ENCODE peak calls at places on chromosomes 3 and 15, in six cellular contexts. Z is OCI-LY7; Q is CD8-positive, alpha-beta T cell; N is adrenal gland; Y is CD4-positive, CD25-positive, alpha-beta regulatory T cell; M is prostate gland. O is an unnamed sample. For H3K36me3, the result is how much of the 10 kb centered on the place peaks cover.

GRCh38 chr3:142489572-142490323 is 41.9 kb upstream of the XRN1 start:
- DNase-seq in Z (no peak), Q (no peak), N (no peak), Y (no peak), M (peak), O (no peak)

GRCh38 chr15:78878356-78878755 is 5.7 kb downstream of the MORF4L1 start:
- DNase-seq in Z (no peak), Q (no peak), N (no peak), Y (no peak), M (no peak), O (no peak)

GRCh38 chr3:177196473-177197040 is 725 bp downstream of the TBL1XR1 start:
- DNase-seq in Z (peak), Q (no peak), N (peak), Y (peak), M (no peak), O (no peak)

GRCh38 chr3:64259646-64260045 is 34.4 kb upstream of the PRICKLE2 start:
- DNase-seq in Z (no peak), Q (no peak), N (no peak), Y (no peak), M (no peak), O (peak)

GRCh38 chr3:116691041-116691440 is 18.5 kb upstream of the TUSC7 start:
- DNase-seq in Z (no peak), Q (no peak), N (no peak), Y (no peak), M (no peak), O (no peak)

GRCh38 chr3:20185733-20186599 is at the start of gene SGO1:
- DNase-seq in Z (peak), Q (peak), N (peak), Y (peak), M (peak), O (peak)

GRCh38 chr3:25910997-25911396 is 121.1 kb downstream of the OXSM start:
- DNase-seq in Z (peak), Q (peak), N (peak), Y (peak), M (no peak), O (no peak)

GRCh38 chr3:135762188-135762853 is 203.2 kb upstream of the PPP2R3A start:
- DNase-seq in Z (no peak), Q (no peak), N (no peak), Y (no peak), M (no peak), O (no peak)

GRCh38 chr3:45199837-45200648 is 26.0 kb downstream of the TMEM158 start:
- DNase-seq in Z (no peak), Q (no peak), N (peak), Y (no peak), M (peak), O (peak)

GRCh38 chr3:146221276-146221675 is 29.6 kb downstream of the PLSCR4 start:
- DNase-seq in Z (no peak), Q (no peak), N (no peak), Y (no peak), M (no peak), O (no peak)

GRCh38 chr3:107426223-107426622 is 49.0 kb downstream of the CCDC54 start:
- DNase-seq in Z (no peak), Q (no peak), N (no peak), Y (no peak), M (no peak), O (no peak)

GRCh38 chr3:133075027-133075426 is 36.8 kb downstream of the TMEM108 start:
- DNase-seq in Z (no peak), Q (no peak), N (no peak), Y (no peak), M (no peak), O (no peak)

GRCh38 chr15:35168464-35168863 is 83.4 kb upstream of the NANOGP8 start:
- DNase-seq in Z (no peak), Q (no peak), N (no peak), Y (no peak), M (no peak), O (peak)

GRCh38 chr3:32510075-32510724 is 7.5 kb upstream of the CMTM6 start:
- DNase-seq in Z (peak), Q (peak), N (peak), Y (peak), M (peak), O (peak)

GRCh38 chr15:89794627-89795241 is 18.6 kb downstream of the MESP2 start:
- DNase-seq in Z (no peak), Q (no peak), N (no peak), Y (no peak), M (no peak), O (no peak)

GRCh38 chr3:56737001-56737400 is 53.9 kb upstream of the TASOR start:
- DNase-seq in Z (no peak), Q (no peak), N (no peak), Y (no peak), M (no peak), O (no peak)

GRCh38 chr3:55481918-55482495 is 5.1 kb downstream of the WNT5A start:
- DNase-seq in Z (no peak), Q (no peak), N (no peak), Y (no peak), M (no peak), O (no peak)

GRCh38 chr3:61409638-61410037 is 151.7 kb upstream of the PTPRG start:
- DNase-seq in Z (no peak), Q (no peak), N (no peak), Y (no peak), M (no peak), O (no peak)

GRCh38 chr3:29144807-29145206 is 136.1 kb upstream of the RBMS3 start:
- DNase-seq in Z (no peak), Q (no peak), N (peak), Y (no peak), M (peak), O (peak)

GRCh38 chr3:39107056-39107873 is at the start of the genes GORASP1 and TTC21A:
- DNase-seq in Z (peak), Q (peak), N (peak), Y (peak), M (peak), O (peak)

GRCh38 chr3:46559030-46559704 is 6.9 kb downstream of the LRRC2 start:
- DNase-seq in Z (no peak), Q (no peak), N (no peak), Y (no peak), M (no peak), O (no peak)

GRCh38 chr3:42581709-42582473 is at the start of gene SEC22C:
- DNase-seq in Z (peak), Q (peak), N (peak), Y (peak), M (peak), O (peak)

GRCh38 chr3:58038675-58039302 is 30.6 kb downstream of the FLNB start:
- DNase-seq in Z (no peak), Q (no peak), N (no peak), Y (no peak), M (no peak), O (no peak)

GRCh38 chr3:179716811-179717210 is 64.0 kb downstream of the USP13 start:
- DNase-seq in Z (no peak), Q (no peak), N (no peak), Y (no peak), M (no peak), O (peak)

GRCh38 chr15:64536244-64536836 is 76.0 kb downstream of the ZNF609 start:
- DNase-seq in Z (no peak), Q (no peak), N (no peak), Y (no peak), M (no peak), O (peak)

GRCh38 chr3:72100626-72101187 is 315.8 kb upstream of the PROK2 start:
- DNase-seq in Z (peak), Q (peak), N (peak), Y (peak), M (peak), O (no peak)

GRCh38 chr3:47434849-47435248 is 40.9 kb downstream of the SCAP start:
- DNase-seq in Z (no peak), Q (no peak), N (no peak), Y (no peak), M (no peak), O (no peak)

GRCh38 chr3:70811880-70812279 is 499.4 kb upstream of the MDFIC2 start:
- DNase-seq in Z (no peak), Q (no peak), N (no peak), Y (no peak), M (no peak), O (peak)

GRCh38 chr3:123469323-123469995 is 20.6 kb upstream of the ADCY5 start:
- DNase-seq in Z (no peak), Q (no peak), N (no peak), Y (no peak), M (no peak), O (no peak)

GRCh38 chr3:18902081-18902793 is 246.1 kb upstream of the KCNH8 start:
- DNase-seq in Z (no peak), Q (no peak), N (no peak), Y (no peak), M (no peak), O (no peak)

GRCh38 chr3:39990532-39990931 is 181.1 kb downstream of the MYRIP start:
- DNase-seq in Z (peak), Q (no peak), N (peak), Y (no peak), M (peak), O (no peak)

GRCh38 chr3:33113772-33114621 is at the start of gene CRTAP:
- DNase-seq in Z (peak), Q (peak), N (peak), Y (peak), M (peak), O (peak)

GRCh38 chr3:14187059-14187458 is 8.4 kb downstream of the LSM3 start:
- DNase-seq in Z (no peak), Q (no peak), N (no peak), Y (no peak), M (no peak), O (no peak)
- H3K36me3 ChIP-seq in Z (half or more), Q (under half), N (under half), Y (under half), M (under half), O (under half)

DNA sequence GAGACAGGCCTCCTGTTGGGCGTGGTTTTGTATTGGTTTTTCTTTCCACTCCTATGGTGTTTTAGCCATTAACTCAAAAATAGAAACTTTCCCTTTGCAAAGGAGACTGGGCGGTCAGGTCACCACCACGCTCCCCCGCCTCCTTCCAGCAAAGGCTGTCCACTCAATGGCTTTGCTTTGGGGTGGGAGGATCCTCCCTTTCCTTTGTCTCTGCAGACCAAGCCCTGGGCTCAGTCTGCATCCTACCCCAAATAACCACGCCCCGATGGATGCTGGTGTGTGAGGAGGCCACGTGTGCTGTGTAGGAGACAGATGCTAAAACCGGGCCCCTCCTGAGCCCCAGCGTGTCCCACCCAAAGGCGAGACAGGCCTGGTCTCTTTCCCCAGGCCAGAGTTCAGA is 68.5 kb downstream of the GRIP2 start:
- DNase-seq in Z (no peak), Q (no peak), N (no peak), Y (no peak), M (no peak), O (no peak)
- H3K36me3 ChIP-seq in Z (half or more), Q (under half), N (under half), Y (half or more), M (under half), O (under half)

GRCh38 chr3:159818997-159819500 is 169.6 kb upstream of the IL12A start:
- DNase-seq in Z (no peak), Q (no peak), N (no peak), Y (no peak), M (no peak), O (no peak)

GRCh38 chr3:159816507-159816906 is 172.1 kb upstream of the IL12A start:
- DNase-seq in Z (no peak), Q (no peak), N (no peak), Y (no peak), M (no peak), O (no peak)

GRCh38 chr3:159817136-159817535 is 171.5 kb upstream of the IL12A start:
- DNase-seq in Z (no peak), Q (no peak), N (no peak), Y (no peak), M (no peak), O (no peak)

GRCh38 chr3:159818399-159818798 is 170.2 kb upstream of the IL12A start:
- DNase-seq in Z (no peak), Q (no peak), N (peak), Y (no peak), M (no peak), O (no peak)

GRCh38 chr3:159817571-159817970 is 171.1 kb upstream of the IL12A start:
- DNase-seq in Z (no peak), Q (no peak), N (no peak), Y (no peak), M (no peak), O (no peak)
- H3K36me3 ChIP-seq in Z (under half), Q (under half), N (under half), Y (under half), M (under half), O (under half)

DNA sequence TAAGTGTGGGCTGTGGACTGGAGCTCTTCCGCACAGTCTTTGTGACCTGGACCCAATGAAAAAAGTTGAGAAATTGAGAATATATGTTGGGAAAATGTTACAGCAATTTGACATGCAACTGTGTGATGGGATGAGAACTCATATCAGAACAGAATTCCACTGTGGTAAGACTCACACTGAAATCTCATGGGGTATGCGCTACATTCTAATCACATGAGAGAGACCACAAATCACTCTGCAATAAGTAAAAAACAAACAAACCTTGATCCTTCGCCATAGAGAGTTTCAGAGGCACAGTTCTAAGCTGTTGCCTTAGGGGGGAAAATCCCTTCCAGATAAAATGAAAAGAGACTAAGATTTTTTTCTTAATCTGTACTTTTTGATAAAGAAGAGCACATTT is 37.3 kb downstream of the LMCD1 start:
- DNase-seq in Z (no peak), Q (no peak), N (no peak), Y (no peak), M (no peak), O (no peak)
- H3K36me3 ChIP-seq in Z (under half), Q (under half), N (under half), Y (under half), M (under half), O (under half)

GRCh38 chr15:75206803-75207617 is 5.3 kb downstream of the C15orf39 start:
- DNase-seq in Z (no peak), Q (no peak), N (peak), Y (no peak), M (no peak), O (no peak)

GRCh38 chr15:75209289-75209676 is 7.6 kb downstream of the C15orf39 start:
- DNase-seq in Z (no peak), Q (no peak), N (no peak), Y (no peak), M (no peak), O (no peak)

GRCh38 chr15:75210867-75211266 is 9.2 kb downstream of the C15orf39 start:
- DNase-seq in Z (no peak), Q (no peak), N (no peak), Y (no peak), M (no peak), O (no peak)

GRCh38 chr15:75207618-75208500 is 6.2 kb downstream of the C15orf39 start:
- DNase-seq in Z (no peak), Q (no peak), N (peak), Y (no peak), M (no peak), O (no peak)

DNA sequence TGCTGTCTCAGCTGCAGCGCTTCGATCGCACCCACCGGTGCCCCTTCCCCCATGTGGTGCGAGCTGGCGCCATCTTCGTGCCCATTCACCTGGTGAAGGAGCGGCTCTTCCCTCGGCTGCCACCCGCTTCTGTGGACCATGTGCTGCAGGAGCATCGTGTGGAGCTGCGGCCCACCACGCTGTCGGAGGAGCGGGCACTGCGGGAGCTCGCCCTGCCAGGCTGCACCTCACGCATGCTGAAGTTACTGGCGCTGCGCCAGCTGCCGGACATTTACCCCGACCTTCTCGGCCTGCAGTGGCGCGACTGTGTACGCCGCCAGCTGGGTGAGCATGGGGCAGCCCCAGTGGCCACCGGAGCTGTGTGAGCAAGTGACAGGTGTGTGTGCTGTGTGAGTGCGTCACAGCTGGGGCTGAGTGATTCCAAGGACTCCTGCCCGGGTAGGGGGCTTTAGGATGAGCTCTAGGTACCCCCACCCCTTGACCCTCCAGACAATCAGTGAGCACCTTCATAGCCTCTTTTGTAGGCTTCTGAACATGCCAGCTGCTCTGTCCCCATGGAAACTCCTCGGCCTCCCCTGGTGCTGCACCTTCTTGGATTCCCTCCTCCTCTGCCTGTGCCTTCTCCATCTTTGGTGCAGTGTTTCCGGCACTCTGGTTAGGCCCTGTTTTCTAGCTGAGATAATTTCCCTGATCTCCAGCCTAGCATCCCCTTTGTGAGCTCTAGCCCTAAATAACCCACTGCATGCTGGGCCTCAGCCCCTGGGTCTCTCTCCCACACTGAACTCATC is 7.0 kb downstream of the C15orf39 start:
- DNase-seq in Z (no peak), Q (no peak), N (peak), Y (no peak), M (no peak), O (no peak)
- H3K36me3 ChIP-seq in Z (half or more), Q (under half), N (under half), Y (half or more), M (under half), O (half or more)

O was measured in BJ.